ENCODE peak calls at places on chromosomes 5 and 9, in six cellular contexts. I is WERI-Rb-1; R is H9; A is CD4-positive, alpha-beta T cell; N is psoas muscle; C is AG09309. H is an unnamed sample.
A peak's percentile ranks its signal among the peaks of the same experiment; 100 is the strongest.

GRCh38 chr9:88322906-88323566 is 65.2 kb upstream of the SPIN1 start:
- DNase-seq in A (peak; percentile 29), C (no peak), N (no peak), I (no peak), R (no peak), H (no peak)

GRCh38 chr5:7395432-7396168 is at the start of gene ADCY2:
- DNase-seq in A (no peak), C (no peak), R (peak; percentile 56), N (peak; percentile 36), I (peak; percentile 87), H (peak; percentile 34)

GRCh38 chr5:149114403-149115312 is 26.6 kb upstream of the ABLIM3 start:
- DNase-seq in I (peak; percentile 48), A (peak; percentile 7), C (peak; percentile 57), N (no peak), R (peak; percentile 78), H (peak; percentile 47)

GRCh38 chr5:81838307-81838906 is 87.5 kb upstream of the SSBP2 start:
- DNase-seq in N (no peak), C (peak; percentile 11), R (peak; percentile 53), A (no peak), I (peak; percentile 45), H (no peak)

GRCh38 chr5:3195991-3196390 is 399.6 kb upstream of the IRX1 start:
- DNase-seq in A (no peak), N (no peak), R (peak; percentile 52), C (no peak), I (no peak), H (no peak)

GRCh38 chr5:68272289-68272688 is 56.7 kb downstream of the PIK3R1 start:
- DNase-seq in I (no peak), C (no peak), N (no peak), A (no peak), R (no peak), H (no peak)

GRCh38 chr5:16871746-16872339 is 64.2 kb downstream of the MYO10 start:
- DNase-seq in C (peak; percentile 75), N (no peak), A (no peak), I (no peak), R (no peak), H (no peak)

GRCh38 chr5:138668981-138669380 is 84.2 kb upstream of the CTNNA1 start:
- DNase-seq in I (no peak), N (no peak), A (no peak), C (no peak), R (no peak), H (no peak)

GRCh38 chr5:176397736-176398420 is 9.3 kb downstream of the HIGD2A start:
- DNase-seq in C (no peak), R (no peak), N (no peak), I (no peak), A (no peak), H (no peak)

GRCh38 chr5:95836544-95836943 is 14.0 kb upstream of the GLRX start:
- DNase-seq in I (no peak), C (no peak), R (no peak), A (no peak), N (no peak), H (no peak)

GRCh38 chr9:104386425-104387069 is 117.5 kb upstream of the OR13F1 start:
- DNase-seq in I (no peak), R (no peak), C (no peak), N (no peak), A (no peak), H (no peak)

GRCh38 chr5:124867064-124867707 is 120.7 kb upstream of the ZNF608 start:
- DNase-seq in N (no peak), C (peak; percentile 85), R (no peak), A (no peak), I (no peak), H (no peak)

GRCh38 chr5:76724871-76725270 is 8.9 kb downstream of the F2R start:
- DNase-seq in C (no peak), A (no peak), N (no peak), R (no peak), I (no peak), H (no peak)

GRCh38 chr9:71355884-71356283 is 234.5 kb upstream of the TRPM3 start:
- DNase-seq in R (peak; percentile 37), A (no peak), I (peak; percentile 28), N (no peak), C (no peak), H (no peak)

GRCh38 chr9:91116226-91116625 is 245.5 kb downstream of the AUH start:
- DNase-seq in R (no peak), N (no peak), A (no peak), C (no peak), I (no peak), H (no peak)

GRCh38 chr5:179240561-179240960 is 104.7 kb downstream of the ADAMTS2 start:
- DNase-seq in I (no peak), A (no peak), N (no peak), C (no peak), R (peak; percentile 7), H (no peak)

GRCh38 chr9:135614821-135615665 is 24.3 kb downstream of the GLT6D1 start:
- DNase-seq in I (no peak), N (no peak), A (no peak), C (no peak), R (no peak), H (no peak)

GRCh38 chr5:148147415-148147814 is 20.9 kb upstream of the SPINK14 start:
- DNase-seq in I (no peak), A (no peak), R (no peak), N (no peak), C (no peak), H (no peak)

GRCh38 chr5:140114341-140115185 is 654 bp downstream of the PURA start:
- DNase-seq in C (no peak), N (peak; percentile 74), I (peak; percentile 53), A (peak; percentile 10), R (peak; percentile 65), H (peak; percentile 68)

GRCh38 chr5:57915536-57915935 is 432.9 kb upstream of the ACTBL2 start:
- DNase-seq in N (no peak), A (no peak), R (no peak), C (no peak), I (no peak), H (no peak)

GRCh38 chr5:34555699-34556513 is 100.2 kb upstream of the RAI14 start:
- DNase-seq in R (no peak), C (no peak), N (no peak), A (no peak), I (peak; percentile 73), H (no peak)

GRCh38 chr5:160799160-160799559 is 52.9 kb downstream of the ATP10B start:
- DNase-seq in C (no peak), A (no peak), I (no peak), N (no peak), R (no peak), H (no peak)

GRCh38 chr9:16449331-16449730 is 421.1 kb downstream of the BNC2 start:
- DNase-seq in C (no peak), A (no peak), R (no peak), I (no peak), N (no peak), H (no peak)

GRCh38 chr5:68315679-68316271 is 100.2 kb downstream of the PIK3R1 start:
- DNase-seq in A (no peak), I (no peak), N (no peak), C (no peak), R (no peak), H (no peak)

GRCh38 chr5:218457-219289 is 553 bp downstream of the SDHA start:
- DNase-seq in C (no peak), N (peak; percentile 47), I (peak; percentile 62), R (no peak), A (no peak), H (peak; percentile 66)

GRCh38 chr9:4137234-4137633 is 162.6 kb downstream of the GLIS3 start:
- DNase-seq in I (no peak), A (no peak), R (no peak), C (peak; percentile 92), N (no peak), H (no peak)

GRCh38 chr5:115798252-115798651 is 18.2 kb downstream of the CDO1 start:
- DNase-seq in C (no peak), N (no peak), A (no peak), R (no peak), I (no peak), H (no peak)

GRCh38 chr5:178339272-178339671 is 106.7 kb upstream of the PHYKPL start:
- DNase-seq in C (no peak), R (no peak), N (no peak), I (no peak), A (no peak), H (no peak)

DNA sequence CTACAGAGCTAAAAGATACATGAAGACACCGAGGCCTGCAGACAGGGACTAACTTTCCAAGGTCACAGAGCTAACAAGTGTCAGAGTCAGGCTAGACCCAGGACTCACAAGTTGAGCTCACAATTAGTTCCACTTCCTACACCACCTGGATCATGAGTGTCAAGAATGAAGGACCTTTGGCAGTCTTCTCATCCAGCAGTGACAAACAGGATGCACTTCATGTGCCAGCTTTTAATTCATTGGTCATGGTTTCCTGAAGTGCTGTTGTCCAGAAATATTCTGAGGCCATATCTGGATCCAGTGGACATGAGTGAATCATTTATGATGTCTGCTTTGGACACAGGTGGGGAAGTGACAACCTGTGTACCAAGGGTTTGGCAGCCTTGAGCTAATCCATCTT is 77.4 kb downstream of the KCNIP1 start:
- DNase-seq in N (no peak), C (no peak), A (no peak), I (no peak), R (no peak), H (no peak)
- TF ChIP-seq CTCF in N (no peak), C (no peak), A (no peak), I (no peak), R (no peak), H (no peak)

DNA sequence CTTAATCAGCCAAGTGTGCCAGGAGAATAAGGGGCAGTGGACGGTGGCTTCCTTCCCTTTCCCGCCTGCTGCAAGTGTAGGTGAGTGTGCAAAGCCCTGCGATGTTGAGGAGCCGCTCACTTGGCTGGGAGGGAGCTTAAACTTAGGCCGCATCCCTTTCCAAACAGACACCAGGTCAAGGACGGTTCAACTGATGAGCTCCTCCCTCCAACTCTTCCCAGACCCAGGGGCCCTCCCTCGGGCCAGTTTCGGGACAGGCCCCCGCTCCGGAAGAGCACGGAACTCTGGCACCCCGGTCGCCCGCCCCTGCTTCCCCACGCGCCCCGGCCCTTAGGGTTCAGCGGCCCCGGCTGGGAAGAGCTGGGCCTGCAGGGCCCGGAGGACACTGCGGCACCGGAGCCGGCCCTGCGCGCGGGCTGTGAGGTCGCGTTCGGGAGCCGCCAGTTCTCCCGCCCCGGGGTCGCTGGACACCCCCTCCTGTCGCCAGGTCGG is 481 bp downstream of the MRPL36 start:
- DNase-seq in I (peak; percentile 29), A (no peak), C (no peak), R (no peak), N (peak; percentile 30), H (peak; percentile 43)
- TF ChIP-seq CTCF in I (no peak), A (no peak), C (no peak), R (no peak), N (no peak), H (no peak)

GRCh38 chr5:173530547-173530946 is 85.9 kb downstream of the BOD1 start:
- DNase-seq in C (no peak), R (peak; percentile 74), N (no peak), I (no peak), A (no peak), H (no peak)
- TF ChIP-seq CTCF in C (peak; percentile 15), R (peak; percentile 69), N (no peak), I (peak; percentile 16), A (no peak), H (no peak)

DNA sequence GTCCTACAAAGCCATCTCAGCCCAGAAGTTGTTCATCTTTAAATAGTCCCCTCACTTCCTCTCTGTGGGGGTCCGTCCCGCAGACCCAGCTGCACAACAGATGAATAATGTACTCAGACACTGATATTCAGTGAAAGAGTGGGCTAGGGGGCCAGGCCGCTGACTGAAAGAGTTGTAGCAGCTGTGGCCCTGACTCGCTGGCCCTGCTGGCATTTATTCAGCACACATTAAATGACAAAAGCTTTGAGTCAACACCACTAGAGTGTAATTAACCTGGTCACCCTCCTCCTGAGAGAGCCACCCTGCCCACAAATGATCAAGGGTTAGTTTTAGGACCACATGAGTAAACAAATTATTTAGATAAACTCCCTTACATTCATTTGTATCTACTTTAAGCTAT is 76.2 kb downstream of the MED10 start:
- DNase-seq in I (no peak), A (no peak), N (no peak), R (peak; percentile 48), C (no peak), H (no peak)
- TF ChIP-seq CTCF in I (no peak), A (no peak), N (no peak), R (no peak), C (no peak), H (no peak)